ENCODE peak calls at places on chromosome 1, in seven cellular contexts. W is G401, F is H7, V is psoas muscle, R is endothelial cell of umbilical vein, S is PC-3, A is anterior cingulate cortex. B is an unnamed sample.
A peak's percentile ranks its signal among the peaks of the same experiment; 100 is the strongest.

GRCh38 chr1:151949371-151950193 is 40.3 kb upstream of the THEM4 start:
- DNase-seq in W (no peak), F (no peak), V (no peak), R (no peak), S (no peak), A (no peak), B (no peak)

GRCh38 chr1:223704921-223705878 is 7.1 kb upstream of the CAPN2 start:
- DNase-seq in W (peak; percentile 83), F (no peak), V (no peak), R (peak; percentile 56), S (peak; percentile 81), A (no peak), B (no peak)

GRCh38 chr1:92857817-92858216 is 26.0 kb downstream of the RPL5 start:
- DNase-seq in W (no peak), F (no peak), V (no peak), R (no peak), S (no peak), A (no peak), B (no peak)

GRCh38 chr1:119345398-119345797 is 23.2 kb upstream of the HAO2 start:
- DNase-seq in W (no peak), F (no peak), V (no peak), R (no peak), S (no peak), A (no peak), B (no peak)

GRCh38 chr1:213564215-213564659 is 423.5 kb upstream of the PROX1 start:
- DNase-seq in W (no peak), F (peak; percentile 47), V (no peak), R (peak; percentile 51), S (peak; percentile 68), A (no peak), B (no peak)

GRCh38 chr1:113255728-113256347 is 134.5 kb upstream of the MAGI3 start:
- DNase-seq in W (no peak), F (peak; percentile 44), V (no peak), R (no peak), S (peak; percentile 71), A (no peak), B (no peak)

GRCh38 chr1:44808063-44808937 is at the start of gene BTBD19:
- DNase-seq in W (peak; percentile 72), F (peak; percentile 92), V (peak; percentile 91), R (peak; percentile 88), S (no peak), A (peak; percentile 87), B (no peak)

GRCh38 chr1:214499732-214500131 is 51.7 kb downstream of the PTPN14 start:
- DNase-seq in W (no peak), F (no peak), V (no peak), R (no peak), S (no peak), A (no peak), B (no peak)

GRCh38 chr1:8217011-8217711 is 100.8 kb upstream of the SLC45A1 start:
- DNase-seq in W (peak; percentile 28), F (peak; percentile 85), V (peak; percentile 66), R (peak; percentile 26), S (no peak), A (no peak), B (peak; percentile 41)

GRCh38 chr1:156657161-156657970 is 15.4 kb downstream of the BCAN start:
- DNase-seq in W (peak; percentile 84), F (peak; percentile 95), V (peak; percentile 89), R (peak; percentile 59), S (peak; percentile 87), A (peak; percentile 86), B (peak; percentile 69)

GRCh38 chr1:89908294-89908992 is 86.5 kb upstream of the ZNF326 start:
- DNase-seq in W (no peak), F (no peak), V (no peak), R (peak; percentile 70), S (no peak), A (no peak), B (no peak)

GRCh38 chr1:6801199-6801598 is 15.9 kb downstream of the CAMTA1 start:
- DNase-seq in W (no peak), F (no peak), V (no peak), R (no peak), S (no peak), A (no peak), B (no peak)

B was measured in immature natural killer cell.